ENCODE peak calls at places on chromosomes 6 and 20, in nine cellular contexts. H, T, D, Z, U, W, O, R and I are unnamed samples.

GRCh38 chr6:106149472-106150069 is 63.4 kb downstream of the PRDM1 start:
- DNase-seq in T (no peak), D (no peak), R (no peak), H (no peak), W (no peak), Z (no peak), O (no peak), U (no peak), I (no peak)

GRCh38 chr6:55512904-55513303 is 66.1 kb downstream of the HMGCLL1 start:
- DNase-seq in Z (no peak), R (no peak), H (no peak), U (no peak), O (no peak), D (peak; percentile 20), W (no peak), T (no peak), I (no peak)

GRCh38 chr6:154041001-154041400 is 2.0 kb downstream of the OPRM1 start:
- DNase-seq in Z (no peak), U (no peak), H (no peak), R (no peak), O (no peak), T (no peak), W (no peak), D (no peak), I (no peak)

GRCh38 chr6:45654673-45655072 is 276.9 kb upstream of the SUPT3H start:
- DNase-seq in W (no peak), U (no peak), H (no peak), T (no peak), O (no peak), Z (no peak), D (no peak), R (no peak), I (no peak)

GRCh38 chr6:34568341-34568680 is 12.2 kb upstream of the SPDEF start:
- DNase-seq in U (no peak), R (no peak), D (no peak), H (no peak), W (no peak), T (no peak), Z (no peak), O (no peak), I (no peak)

GRCh38 chr6:131898718-131899117 is 52.5 kb downstream of the CCN2 start:
- DNase-seq in Z (no peak), D (no peak), H (no peak), O (no peak), W (no peak), U (no peak), R (no peak), T (no peak), I (no peak)

GRCh38 chr6:8182209-8182845 is 80.0 kb upstream of the EEF1E1 start:
- DNase-seq in W (no peak), Z (no peak), H (no peak), T (no peak), R (no peak), U (no peak), O (no peak), D (no peak), I (no peak)

GRCh38 chr20:32966881-32967781 is 37.1 kb downstream of the SUN5 start:
- DNase-seq in Z (no peak), R (peak; percentile 25), U (no peak), W (no peak), D (no peak), T (peak; percentile 26), O (peak; percentile 14), H (no peak), I (no peak)

DNA sequence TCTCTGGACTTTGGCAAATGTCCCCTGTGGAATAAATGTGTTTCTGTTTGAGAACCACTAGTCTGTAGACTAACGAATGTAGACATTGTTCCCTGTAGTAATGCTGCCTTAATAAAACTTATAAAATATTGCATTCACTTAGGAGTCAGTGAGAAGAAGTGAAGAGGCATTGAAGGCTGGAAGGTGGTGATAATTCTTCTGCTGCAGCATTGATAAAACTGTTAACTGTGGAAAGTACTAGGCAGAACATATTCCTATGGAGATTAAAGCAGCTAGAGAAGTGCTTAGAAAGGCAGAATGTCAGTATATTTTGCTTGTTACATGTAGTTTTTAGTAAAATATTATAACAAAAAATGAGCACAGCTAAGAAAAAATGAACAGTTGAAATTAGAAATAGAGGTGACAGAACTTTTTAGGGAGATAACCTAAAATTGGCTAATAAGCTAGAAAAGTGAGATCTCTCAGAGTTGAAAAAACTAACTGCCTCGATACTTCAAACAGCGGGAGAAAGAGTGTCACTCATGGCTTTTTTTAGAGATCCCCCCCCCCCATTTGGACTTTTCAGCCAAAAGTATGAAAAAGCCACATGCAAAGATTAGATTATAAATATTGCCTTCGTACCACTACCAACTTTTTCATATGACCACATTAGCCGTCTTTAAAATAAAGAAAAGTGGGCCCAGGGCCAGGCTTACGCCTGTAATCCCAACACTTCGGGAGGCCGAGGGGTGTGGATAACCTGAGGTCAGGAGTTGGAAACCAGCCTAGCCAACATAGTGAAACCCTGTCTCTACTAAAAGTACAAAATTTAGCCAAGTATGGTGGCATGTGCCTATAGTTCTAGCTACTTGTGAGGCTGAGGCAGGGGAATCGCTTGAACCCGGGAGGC is 4.5 kb downstream of the PGK2 start:
- DNase-seq in Z (no peak), R (no peak), U (no peak), O (no peak), W (no peak), D (no peak), H (no peak), T (no peak), I (no peak)
- TF ChIP-seq POLR2AphosphoS5 in Z (no peak), R (no peak), U (no peak), O (no peak), W (no peak), D (no peak), H (no peak), T (no peak), I (no peak)

DNA sequence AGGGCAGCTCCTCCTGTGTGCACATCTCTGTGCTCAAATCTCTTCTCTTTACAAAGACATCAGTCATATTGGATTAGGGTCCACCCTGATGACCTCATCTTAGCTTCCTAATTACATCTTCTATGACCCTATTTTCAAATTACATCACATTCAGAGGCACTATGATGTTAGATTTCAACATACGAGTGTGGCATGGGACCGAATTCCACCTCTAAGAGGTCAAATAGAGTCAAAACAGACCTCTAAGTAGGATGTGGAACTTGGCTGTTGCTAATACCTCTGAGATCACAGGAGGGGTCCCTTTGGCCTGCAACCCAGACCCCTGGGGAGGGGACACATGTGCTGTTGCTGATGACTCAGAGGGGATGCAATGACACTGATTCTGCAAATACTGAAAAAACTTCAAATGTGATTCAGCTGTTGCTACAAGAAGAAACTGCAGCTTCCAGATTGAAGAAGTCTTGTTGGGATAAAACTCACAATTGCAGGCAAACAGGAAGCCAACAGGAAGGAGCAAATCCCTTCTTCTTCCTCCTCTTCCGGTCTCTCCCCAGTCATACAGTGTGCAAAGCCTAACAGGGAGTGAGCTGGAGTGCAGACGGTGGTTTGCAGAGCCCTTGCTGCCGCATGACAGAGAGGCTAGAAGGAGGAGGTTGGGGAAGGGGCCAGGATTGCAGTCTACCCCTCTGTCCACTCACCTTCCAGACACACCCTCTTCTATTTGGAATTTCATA is 216.1 kb downstream of the MYLK4 start:
- DNase-seq in D (no peak), U (no peak), R (no peak), T (no peak), O (no peak), W (no peak), Z (no peak), H (peak; percentile 78), I (no peak)
- TF ChIP-seq POLR2AphosphoS5 in D (no peak), U (no peak), R (no peak), T (no peak), O (no peak), W (no peak), Z (no peak), H (peak; percentile 73), I (no peak)

GRCh38 chr6:124996411-124996810 is 34.2 kb downstream of the RNF217 start:
- DNase-seq in R (no peak), Z (no peak), U (no peak), D (no peak), W (no peak), O (no peak), H (no peak), T (no peak), I (no peak)

GRCh38 chr6:125001684-125002083 is 39.4 kb downstream of the RNF217 start:
- DNase-seq in R (no peak), O (no peak), U (no peak), D (no peak), Z (no peak), W (no peak), T (no peak), H (no peak), I (no peak)

GRCh38 chr6:125002090-125002741 is 40.0 kb downstream of the RNF217 start:
- DNase-seq in Z (no peak), T (no peak), W (no peak), U (no peak), D (peak; percentile 18), H (no peak), O (no peak), R (no peak), I (no peak)

GRCh38 chr6:124997196-124997875 is 35.1 kb downstream of the RNF217 start:
- DNase-seq in R (no peak), W (no peak), O (no peak), D (no peak), T (no peak), Z (no peak), U (no peak), H (no peak), I (no peak)

DNA sequence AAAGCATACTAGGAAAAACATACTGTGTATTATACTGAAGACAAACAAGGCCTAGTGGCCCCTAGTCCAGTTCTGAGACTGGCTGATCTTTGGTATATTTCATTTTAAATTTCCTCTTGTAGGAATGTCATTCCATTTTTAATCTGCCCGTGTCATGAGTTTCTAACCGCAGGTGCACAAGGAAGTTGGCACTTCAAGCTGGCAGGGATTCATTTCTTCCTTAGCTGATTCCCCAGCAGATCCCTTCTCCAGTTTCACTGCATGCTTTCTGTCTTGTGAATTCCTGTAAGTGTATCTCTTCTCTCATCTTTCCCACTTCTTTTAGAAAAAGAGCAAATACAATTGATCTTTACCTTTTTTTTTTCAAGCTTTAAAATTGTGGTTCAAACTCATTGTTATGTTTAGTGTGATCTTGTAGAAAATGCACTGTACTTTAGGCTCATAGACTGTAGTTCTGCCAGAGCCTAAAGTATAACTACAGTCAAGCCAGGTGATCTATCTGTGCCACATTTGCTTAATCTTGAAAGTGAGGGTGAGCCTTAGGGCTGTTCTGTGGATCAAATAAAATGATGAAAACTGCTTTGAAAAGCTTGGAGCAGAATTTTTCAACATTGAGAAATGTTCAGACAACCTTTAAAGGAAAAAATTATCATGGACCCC is 37.0 kb downstream of the RNF217 start:
- DNase-seq in W (no peak), O (peak; percentile 57), Z (no peak), D (no peak), R (peak; percentile 74), H (no peak), T (no peak), U (no peak), I (no peak)
- TF ChIP-seq POLR2AphosphoS5 in W (no peak), O (no peak), Z (no peak), D (no peak), R (peak; percentile 67), H (no peak), T (no peak), U (no peak), I (no peak)

GRCh38 chr20:20456736-20457135 is 88.8 kb downstream of the INSM1 start:
- DNase-seq in T (no peak), D (no peak), Z (no peak), U (no peak), O (no peak), R (no peak), H (no peak), W (no peak), I (no peak)

GRCh38 chr20:20457392-20458126 is 89.7 kb downstream of the INSM1 start:
- DNase-seq in H (no peak), Z (no peak), U (no peak), W (no peak), T (no peak), O (no peak), R (no peak), D (no peak), I (no peak)

GRCh38 chr20:20454367-20454766 is 86.5 kb downstream of the INSM1 start:
- DNase-seq in O (no peak), Z (no peak), W (no peak), H (no peak), D (no peak), U (no peak), R (no peak), T (no peak), I (no peak)

GRCh38 chr20:20454850-20455627 is 87.1 kb downstream of the INSM1 start:
- DNase-seq in D (no peak), W (no peak), O (no peak), R (no peak), T (no peak), H (no peak), Z (no peak), U (no peak), I (no peak)

DNA sequence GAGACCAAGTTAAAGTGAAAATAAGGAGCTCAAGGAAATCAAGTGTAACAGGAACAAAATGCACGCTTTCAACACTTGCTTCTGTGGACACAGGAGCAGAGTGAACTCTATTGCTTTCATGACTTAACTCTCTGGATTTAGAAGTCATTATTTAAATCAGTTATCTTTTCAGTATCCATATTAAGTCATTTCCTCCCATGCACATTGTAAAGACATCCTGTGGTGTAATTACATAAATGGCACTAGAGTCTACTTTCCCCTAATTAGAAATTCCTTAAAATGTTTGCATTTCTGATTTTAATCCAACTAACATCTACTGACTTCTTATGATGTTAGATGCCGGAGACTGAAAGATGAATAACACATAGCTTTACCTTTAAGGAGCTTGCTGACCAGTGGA is 88.0 kb downstream of the INSM1 start:
- DNase-seq in H (no peak), Z (no peak), U (no peak), R (no peak), O (no peak), T (no peak), W (no peak), D (no peak), I (no peak)
- TF ChIP-seq POLR2AphosphoS5 in H (no peak), Z (no peak), U (no peak), R (no peak), O (no peak), T (no peak), W (no peak), D (no peak), I (no peak)